ENCODE peak calls at places on chromosomes 3 and 15, in eight cellular contexts. B, Z, W, J, T, O, A and V are unnamed samples.

GRCh38 chr15:69973102-69973714 is 124.5 kb downstream of the TLE3 start:
- DNase-seq in W (no peak), A (no peak), Z (no peak), O (no peak), B (no peak), J (no peak), T (no peak), V (no peak)

GRCh38 chr3:54966979-54967378 is 39.1 kb upstream of the LRTM1 start:
- DNase-seq in Z (no peak), J (no peak), A (no peak), W (no peak), T (no peak), O (no peak), B (no peak), V (no peak)

GRCh38 chr3:179146911-179147570 is 1.1 kb upstream of the PIK3CA start:
- DNase-seq in J (no peak), Z (no peak), A (no peak), B (no peak), W (peak), T (peak), O (peak), V (peak)

GRCh38 chr3:167718582-167718981 is 16.1 kb downstream of the PDCD10 start:
- DNase-seq in A (no peak), T (no peak), Z (no peak), W (no peak), B (no peak), O (no peak), J (no peak), V (no peak)

GRCh38 chr3:46612324-46612723 is at the start of gene FAM240A:
- DNase-seq in T (no peak), A (no peak), Z (no peak), O (no peak), B (no peak), J (no peak), W (no peak), V (no peak)

GRCh38 chr3:127714151-127714571 is 41.4 kb downstream of the ABTB1 start:
- DNase-seq in B (no peak), J (no peak), A (peak), Z (no peak), W (no peak), O (no peak), T (no peak), V (peak)

GRCh38 chr15:85412956-85413854 is 32.8 kb downstream of the AKAP13 start:
- DNase-seq in T (peak), J (peak), Z (peak), O (peak), B (peak), A (peak), W (no peak), V (peak)

GRCh38 chr3:52829906-52830463 is 487 bp downstream of the ITIH4 start:
- DNase-seq in W (no peak), B (no peak), O (no peak), Z (no peak), T (no peak), J (no peak), A (no peak), V (peak)

GRCh38 chr3:186826316-186826977 is 16.1 kb upstream of the ADIPOQ start:
- DNase-seq in Z (peak), W (no peak), A (no peak), O (no peak), J (no peak), T (no peak), B (no peak), V (no peak)

GRCh38 chr15:40594429-40594836 is 384 bp downstream of the KNL1 start:
- DNase-seq in B (no peak), J (no peak), T (peak), A (peak), O (no peak), W (peak), Z (no peak), V (peak)

GRCh38 chr3:123343296-123344174 is 105.4 kb downstream of the ADCY5 start:
- DNase-seq in O (no peak), Z (no peak), T (no peak), B (no peak), A (peak), J (no peak), W (no peak), V (no peak)

GRCh38 chr3:187112934-187113793 is 26.1 kb downstream of the RPL39L start:
- DNase-seq in O (no peak), W (no peak), Z (no peak), B (no peak), J (no peak), T (no peak), A (no peak), V (no peak)

GRCh38 chr15:35540031-35540430 is 5.9 kb downstream of the DPH6 start:
- DNase-seq in B (no peak), T (no peak), O (no peak), A (no peak), J (no peak), Z (no peak), W (no peak), V (no peak)

GRCh38 chr15:36590838-36591237 is 11.4 kb downstream of the CDIN1 start:
- DNase-seq in J (no peak), B (no peak), Z (no peak), T (no peak), A (no peak), W (no peak), O (no peak), V (no peak)

GRCh38 chr15:68032672-68033071 is 21.4 kb upstream of the PIAS1 start:
- DNase-seq in Z (no peak), B (no peak), O (no peak), J (no peak), A (no peak), W (no peak), T (no peak), V (no peak)

GRCh38 chr15:49902791-49903481 is 216.1 kb downstream of the ATP8B4 start:
- DNase-seq in W (no peak), J (no peak), B (no peak), O (no peak), A (no peak), T (no peak), Z (no peak), V (no peak)

GRCh38 chr15:58308742-58309355 is 122.9 kb upstream of the LIPC start:
- DNase-seq in T (no peak), Z (no peak), W (no peak), J (no peak), B (no peak), O (no peak), A (no peak), V (no peak)

GRCh38 chr15:82903511-82903910 is 49.0 kb downstream of the HOMER2 start:
- DNase-seq in T (no peak), O (no peak), J (no peak), Z (no peak), W (no peak), A (no peak), B (no peak), V (no peak)

GRCh38 chr3:53195066-53195450 is 34.0 kb downstream of the PRKCD start:
- DNase-seq in A (peak), T (no peak), B (no peak), O (no peak), W (no peak), J (no peak), Z (no peak), V (no peak)

GRCh38 chr15:66995257-66995656 is 70.1 kb upstream of the SMAD3 start:
- DNase-seq in J (no peak), Z (no peak), T (no peak), O (no peak), W (no peak), A (no peak), B (no peak), V (no peak)

GRCh38 chr15:35771878-35772442 is 226.0 kb upstream of the DPH6 start:
- DNase-seq in W (no peak), T (no peak), Z (no peak), J (no peak), A (no peak), B (no peak), O (no peak), V (no peak)

GRCh38 chr3:5205165-5205941 is 17.8 kb downstream of the EDEM1 start:
- DNase-seq in T (no peak), A (no peak), B (no peak), Z (peak), J (no peak), O (no peak), W (no peak), V (no peak)

GRCh38 chr3:176776622-176777021 is 420.7 kb downstream of the TBL1XR1 start:
- DNase-seq in Z (no peak), T (no peak), A (no peak), B (no peak), O (no peak), J (no peak), W (peak), V (peak)

GRCh38 chr3:123373535-123373987 is 75.3 kb downstream of the ADCY5 start:
- DNase-seq in B (no peak), W (no peak), T (no peak), Z (no peak), A (peak), J (no peak), O (no peak), V (no peak)

GRCh38 chr3:133896002-133896761 is 500 bp upstream of the RAB6B start:
- DNase-seq in B (no peak), O (no peak), T (peak), J (no peak), Z (no peak), W (no peak), A (peak), V (no peak)